ENCODE peak calls at places on chromosome 1, in nine cellular contexts. Z is activated T-helper 1 cell treated with anti-CD3 and anti-CD28 coated beads, Interleukin-2, amount 50 U/mL, for 16 hours; V is NCI-H1105; T is stimulated activated CD8-positive, alpha-beta memory T cell treated with anti-CD3 and anti-CD28 coated beads, Interleukin-2, amount 100 ng/mL, for 1 hour; G is AG04450; O is MG63; B is central memory CD4-positive, alpha-beta T cell; F is upper lobe of right lung; D is uterus. K is an unnamed sample.

GRCh38 chr1:2610036-2610720 is 22.6 kb downstream of the MMEL1 start:
- DNase-seq in Z (no peak), D (no peak), B (no peak), O (peak; percentile 35), F (peak; percentile 50), G (no peak), V (no peak), T (no peak), K (no peak)

GRCh38 chr1:86394416-86394815 is 1.7 kb downstream of the ODF2L start:
- DNase-seq in B (no peak), F (no peak), O (no peak), G (no peak), D (no peak), V (no peak), T (no peak), Z (no peak), K (no peak)

GRCh38 chr1:87968259-87968955 is 639.7 kb downstream of the LMO4 start:
- DNase-seq in V (no peak), B (no peak), T (no peak), Z (no peak), G (no peak), F (no peak), D (peak; percentile 77), O (peak; percentile 87), K (peak; percentile 32)

GRCh38 chr1:176536588-176536987 is 73.6 kb downstream of the PAPPA2 start:
- DNase-seq in T (no peak), B (no peak), Z (no peak), O (no peak), F (no peak), G (no peak), D (no peak), V (no peak), K (no peak)

GRCh38 chr1:220189750-220190347 is 82.4 kb downstream of the RAB3GAP2 start:
- DNase-seq in D (no peak), T (no peak), F (no peak), V (peak; percentile 24), O (no peak), B (no peak), G (no peak), Z (no peak), K (peak; percentile 46)

GRCh38 chr1:231407537-231408396 is 14.3 kb downstream of the EGLN1 start:
- DNase-seq in O (no peak), T (no peak), G (no peak), B (no peak), V (no peak), Z (no peak), D (no peak), F (no peak), K (peak; percentile 24)

GRCh38 chr1:236451796-236452373 is 57.8 kb downstream of the EDARADD start:
- DNase-seq in D (no peak), O (peak; percentile 17), V (no peak), F (no peak), T (peak; percentile 21), Z (peak; percentile 10), G (no peak), B (peak; percentile 17), K (no peak)

GRCh38 chr1:54792686-54793282 is 8.3 kb downstream of the TTC22 start:
- DNase-seq in B (no peak), F (no peak), Z (no peak), T (no peak), G (no peak), D (peak; percentile 67), O (no peak), V (no peak), K (peak; percentile 67)

GRCh38 chr1:32115496-32115895 is 7.6 kb downstream of the KPNA6 start:
- DNase-seq in F (no peak), O (peak; percentile 52), G (no peak), D (no peak), B (no peak), T (no peak), Z (no peak), V (no peak), K (no peak)

GRCh38 chr1:159755608-159756007 is 25.2 kb upstream of the DUSP23 start:
- DNase-seq in F (no peak), G (no peak), B (no peak), Z (no peak), T (no peak), O (no peak), D (no peak), V (no peak), K (no peak)

GRCh38 chr1:236148471-236148847 is 6.1 kb downstream of the GPR137B start:
- DNase-seq in G (no peak), F (no peak), V (no peak), B (no peak), T (no peak), D (no peak), O (peak; percentile 39), Z (no peak), K (no peak)

GRCh38 chr1:204431310-204432184 is 19.9 kb upstream of the PPP1R15B start:
- DNase-seq in Z (peak; percentile 61), D (peak; percentile 85), T (peak; percentile 71), G (peak; percentile 65), B (peak; percentile 63), V (peak; percentile 57), F (peak; percentile 87), O (peak; percentile 72), K (peak; percentile 90)

GRCh38 chr1:185804206-185804605 is 70.0 kb downstream of the HMCN1 start:
- DNase-seq in Z (no peak), G (no peak), B (no peak), T (no peak), F (no peak), D (no peak), O (no peak), V (no peak), K (no peak)

GRCh38 chr1:33971018-33971710 is 107.3 kb downstream of the HMGB4 start:
- DNase-seq in B (no peak), F (no peak), G (no peak), D (no peak), O (no peak), Z (no peak), V (no peak), T (no peak), K (peak; percentile 51)

GRCh38 chr1:9639190-9639589 is 12.3 kb upstream of the PIK3CD start:
- DNase-seq in Z (no peak), G (no peak), V (no peak), B (no peak), D (no peak), O (no peak), F (no peak), T (no peak), K (no peak)

GRCh38 chr1:32068891-32069590 is 3.7 kb upstream of the TMEM39B start:
- DNase-seq in F (no peak), T (no peak), V (no peak), B (no peak), G (no peak), O (no peak), D (no peak), Z (no peak), K (no peak)

GRCh38 chr1:76351655-76352054 is 277.1 kb downstream of the ST6GALNAC3 start:
- DNase-seq in Z (no peak), O (no peak), T (no peak), V (no peak), F (no peak), B (no peak), G (no peak), D (no peak), K (no peak)

GRCh38 chr1:238738942-238739341 is 647.4 kb upstream of the CHRM3 start:
- DNase-seq in O (no peak), D (no peak), B (no peak), T (no peak), Z (no peak), F (no peak), V (no peak), G (no peak), K (no peak)

GRCh38 chr1:162128693-162129356 is 59.3 kb downstream of the NOS1AP start:
- DNase-seq in D (no peak), F (no peak), T (no peak), G (no peak), Z (no peak), O (no peak), B (no peak), V (no peak), K (no peak)